ENCODE peak calls at places on chromosomes 7 and 10, in ten cellular contexts. M is Peyer's patch; L is heart left ventricle; Q is body of pancreas; S is heart right ventricle; T is lower lobe of right lung; O is CD8-positive, alpha-beta T cell; K is IMR-90; I is endothelial cell of umbilical vein; R is mammary epithelial cell. G is an unnamed sample.

GRCh38 chr7:116702046-116702445 is 30.1 kb downstream of the MET start:
- DNase-seq in M (no peak), L (no peak), Q (no peak), S (no peak), T (no peak), O (no peak), K (no peak), I (no peak), R (peak; percentile 81), G (no peak)

GRCh38 chr7:150978136-150978789 is at the start of gene KCNH2:
- DNase-seq in M (peak; percentile 39), L (peak; percentile 86), Q (no peak), S (peak; percentile 77), T (no peak), O (no peak), K (no peak), I (no peak), R (no peak), G (no peak)

GRCh38 chr7:130096243-130096827 is 26.0 kb downstream of the KLHDC10 start:
- DNase-seq in M (no peak), L (no peak), Q (no peak), S (no peak), T (no peak), O (no peak), K (no peak), I (no peak), R (no peak), G (no peak)

GRCh38 chr7:129213828-129214227 is 11.0 kb upstream of the AHCYL2 start:
- DNase-seq in M (peak; percentile 17), L (no peak), Q (no peak), S (no peak), T (no peak), O (no peak), K (no peak), I (no peak), R (peak; percentile 45), G (no peak)

GRCh38 chr10:131071721-131072120 is 239.8 kb downstream of the TCERG1L start:
- DNase-seq in M (no peak), L (no peak), Q (no peak), S (no peak), T (no peak), O (no peak), K (no peak), I (no peak), R (no peak), G (no peak)

GRCh38 chr10:5614081-5614721 is 52.2 kb downstream of the ASB13 start:
- DNase-seq in M (no peak), L (peak; percentile 48), Q (no peak), S (no peak), T (no peak), O (no peak), K (peak; percentile 60), I (no peak), R (no peak), G (no peak)

GRCh38 chr7:105187302-105188169 is 173.5 kb downstream of the KMT2E start:
- DNase-seq in M (no peak), L (no peak), Q (no peak), S (no peak), T (no peak), O (no peak), K (peak; percentile 16), I (no peak), R (peak; percentile 72), G (no peak)

GRCh38 chr10:44325157-44325556 is 59.7 kb downstream of the CXCL12 start:
- DNase-seq in M (no peak), L (no peak), Q (peak; percentile 91), S (no peak), T (no peak), O (no peak), K (no peak), I (no peak), R (no peak), G (no peak)

GRCh38 chr10:79054203-79055099 is 14.3 kb upstream of the ZMIZ1 start:
- DNase-seq in M (no peak), L (no peak), Q (peak; percentile 68), S (no peak), T (peak; percentile 48), O (no peak), K (no peak), I (no peak), R (no peak), G (no peak)

GRCh38 chr10:7872041-7872442 is 53.7 kb downstream of the TAF3 start:
- DNase-seq in M (no peak), L (no peak), Q (no peak), S (no peak), T (no peak), O (no peak), K (peak; percentile 11), I (peak; percentile 68), R (peak; percentile 27), G (no peak)

GRCh38 chr7:57426629-57427003 is 23.4 kb upstream of the ZNF716 start:
- DNase-seq in M (no peak), L (no peak), Q (no peak), S (no peak), T (no peak), O (no peak), K (no peak), I (no peak), R (no peak), G (no peak)

GRCh38 chr7:57424515-57425238 is 25.3 kb upstream of the ZNF716 start:
- DNase-seq in M (no peak), L (no peak), Q (no peak), S (no peak), T (no peak), O (no peak), K (no peak), I (no peak), R (no peak), G (no peak)

GRCh38 chr7:57427146-57427545 is 22.8 kb upstream of the ZNF716 start:
- DNase-seq in M (no peak), L (no peak), Q (no peak), S (no peak), T (no peak), O (no peak), K (no peak), I (no peak), R (no peak), G (no peak)

GRCh38 chr7:57425239-57425944 is 24.6 kb upstream of the ZNF716 start:
- DNase-seq in M (no peak), L (no peak), Q (no peak), S (no peak), T (no peak), O (no peak), K (no peak), I (no peak), R (no peak), G (no peak)

GRCh38 chr7:57425969-57426628 is 23.9 kb upstream of the ZNF716 start:
- DNase-seq in M (no peak), L (no peak), Q (no peak), S (no peak), T (no peak), O (no peak), K (no peak), I (no peak), R (no peak), G (no peak)
- H3K9me3 ChIP-seq in M (no peaks in the 10 kb centered on the region), L (no peaks in the 10 kb centered on the region), Q (peaks cover 10% of the 10 kb centered on the region), S (no peaks in the 10 kb centered on the region), T (no peaks in the 10 kb centered on the region), O (no peaks in the 10 kb centered on the region), K (peaks cover 24% of the 10 kb centered on the region), I (peaks cover 8% of the 10 kb centered on the region), R (peaks cover 39% of the 10 kb centered on the region), G (no peaks in the 10 kb centered on the region)

GRCh38 chr10:101580486-101581399 is 7.3 kb downstream of the POLL start:
- DNase-seq in M (no peak), L (no peak), Q (no peak), S (no peak), T (peak; percentile 6), O (no peak), K (no peak), I (no peak), R (no peak), G (no peak)
- H3K36me3 ChIP-seq in M (no peaks in the 10 kb centered on the region), L (peaks cover 27% of the 10 kb centered on the region), Q (no peaks in the 10 kb centered on the region), S (peaks cover 25% of the 10 kb centered on the region), T (peaks cover 75% of the 10 kb centered on the region), O (peaks cover 9% of the 10 kb centered on the region), K (peaks cover 48% of the 10 kb centered on the region), I (peaks cover 5% of the 10 kb centered on the region), R (peaks cover 3% of the 10 kb centered on the region), G (peaks cover 51% of the 10 kb centered on the region)

DNA sequence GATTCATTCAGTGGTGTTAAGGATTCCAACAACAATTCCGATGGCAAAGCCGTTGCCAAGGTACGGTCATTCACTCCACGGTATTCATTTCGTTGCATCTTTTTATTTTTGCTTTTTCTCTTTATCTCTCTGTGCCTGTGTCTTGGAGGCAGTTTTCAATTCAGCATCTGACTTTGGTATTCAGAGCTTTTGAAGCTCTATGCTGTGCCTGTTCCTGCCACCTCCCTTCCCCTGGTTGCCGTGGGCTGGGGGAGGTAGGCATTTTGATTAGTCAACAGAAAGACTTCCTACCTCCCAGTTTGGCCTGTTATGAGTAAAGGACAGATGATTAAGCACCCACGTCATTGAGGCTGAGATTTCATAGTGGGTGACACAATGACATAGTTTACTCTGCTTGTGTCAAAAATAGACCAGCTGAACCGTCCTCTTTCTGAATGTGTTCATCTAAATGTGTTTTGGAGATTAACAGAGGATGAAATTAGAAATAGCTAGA is 149.5 kb downstream of the ARID5B start:
- DNase-seq in M (peak; percentile 64), L (peak; percentile 66), Q (peak; percentile 24), S (peak; percentile 31), T (peak; percentile 53), O (peak; percentile 32), K (peak; percentile 96), I (peak; percentile 88), R (peak; percentile 90), G (peak; percentile 66)
- H3K27ac ChIP-seq in M (peak overlapping the region; percentile 86), L (peak overlapping the region; percentile 93), Q (peak overlapping the region; percentile 14), S (peak overlapping the region; percentile 93), T (peak overlapping the region; percentile 87), O (peak overlapping the region; percentile 14), K (peak overlapping the region; percentile 83), I (peak overlapping the region; percentile 63), R (peak overlapping the region; percentile 94), G (no peak overlapping the region)

DNA sequence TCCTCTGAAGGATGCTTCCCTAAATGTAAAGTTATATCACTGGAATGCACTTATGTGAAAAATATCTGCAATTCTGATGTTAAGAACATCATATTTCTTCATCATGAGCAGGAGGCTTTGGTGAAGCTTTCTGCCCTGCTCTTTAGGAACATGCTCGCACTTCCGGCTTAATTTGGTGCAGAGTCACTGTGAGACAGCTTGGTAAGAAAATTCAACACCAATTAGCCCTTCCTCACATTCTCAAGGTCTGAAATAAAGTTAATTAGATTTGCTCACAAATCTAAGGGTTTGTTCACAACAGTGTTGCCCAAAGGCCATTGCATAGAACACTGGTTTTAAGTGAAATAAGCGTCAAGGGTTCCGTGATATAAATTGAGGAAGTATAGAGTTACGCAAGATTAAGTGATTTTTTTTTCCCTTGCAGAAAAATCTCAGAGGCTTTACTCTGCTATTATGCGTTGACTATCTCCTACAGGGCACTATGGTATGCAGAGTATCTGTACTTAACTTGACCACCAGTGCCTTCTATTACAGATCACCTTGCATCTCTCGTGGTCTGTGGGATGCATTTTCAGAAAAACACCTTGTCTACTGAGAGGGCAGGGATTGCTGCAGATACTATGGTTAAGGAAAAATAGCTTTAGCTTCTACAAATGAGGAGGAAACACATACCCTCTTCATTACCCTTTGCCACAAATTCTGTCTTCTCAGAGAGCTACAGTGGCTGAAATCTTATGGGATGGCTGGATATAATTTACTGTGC is 953.9 kb downstream of the TYW1 start:
- DNase-seq in M (no peak), L (no peak), Q (no peak), S (no peak), T (no peak), O (no peak), K (no peak), I (no peak), R (no peak), G (no peak)
- H3K9me3 ChIP-seq in M (no peaks in the 10 kb centered on the region), L (no peaks in the 10 kb centered on the region), Q (no peaks in the 10 kb centered on the region), S (no peaks in the 10 kb centered on the region), T (no peaks in the 10 kb centered on the region), O (no peaks in the 10 kb centered on the region), K (peaks cover 5% of the 10 kb centered on the region), I (peaks cover 4% of the 10 kb centered on the region), R (peaks cover 21% of the 10 kb centered on the region), G (no peaks in the 10 kb centered on the region)

G was measured in adrenal gland.